ENCODE peak calls at places on chromosomes 6 and 20, in ten cellular contexts. P, W, Z, U, R, K, A, G, J and E are unnamed samples.

GRCh38 chr6:142009647-142010046 is 123.1 kb upstream of the GJE1 start:
- DNase-seq in G (no peak), K (peak; percentile 69), R (no peak), A (peak; percentile 75), U (peak; percentile 84), J (no peak), W (peak; percentile 54), Z (no peak), P (no peak), E (no peak)

GRCh38 chr6:131172237-131172636 is 37.0 kb downstream of the AKAP7 start:
- DNase-seq in P (no peak), G (no peak), U (no peak), R (no peak), K (peak; percentile 38), J (no peak), W (peak; percentile 27), A (no peak), Z (no peak), E (no peak)

GRCh38 chr20:17650301-17650761 is 31.7 kb downstream of the RRBP1 start:
- DNase-seq in G (no peak), W (no peak), P (no peak), A (no peak), U (no peak), J (no peak), K (no peak), Z (peak; percentile 20), R (no peak), E (no peak)

GRCh38 chr6:125913864-125914351 is 42.7 kb upstream of the HINT3 start:
- DNase-seq in Z (no peak), J (no peak), R (no peak), P (no peak), G (no peak), K (peak; percentile 95), A (peak; percentile 90), U (peak; percentile 92), W (peak; percentile 93), E (no peak)

GRCh38 chr6:18162401-18162800 is 7.2 kb downstream of the KDM1B start:
- DNase-seq in Z (no peak), U (no peak), R (no peak), W (no peak), G (no peak), P (no peak), J (no peak), A (no peak), K (no peak), E (no peak)

GRCh38 chr6:159169557-159170332 is 545 bp downstream of the FNDC1 start:
- DNase-seq in W (peak; percentile 47), A (peak; percentile 37), R (peak; percentile 55), Z (no peak), U (no peak), J (peak; percentile 76), P (no peak), G (peak; percentile 52), K (peak; percentile 46), E (no peak)

GRCh38 chr6:4928426-4928825 is 75.4 kb downstream of the RPP40 start:
- DNase-seq in W (peak; percentile 62), K (peak; percentile 71), Z (no peak), G (no peak), R (no peak), P (no peak), A (no peak), J (no peak), U (peak; percentile 42), E (no peak)

GRCh38 chr20:62653373-62653772 is 11.1 kb downstream of the SLCO4A1 start:
- DNase-seq in G (no peak), W (no peak), J (no peak), R (no peak), U (no peak), Z (no peak), A (no peak), K (no peak), P (no peak), E (no peak)

GRCh38 chr20:41645372-41645771 is 27.2 kb upstream of the CHD6 start:
- DNase-seq in U (peak; percentile 6), P (no peak), K (no peak), G (no peak), A (no peak), W (peak; percentile 5), Z (no peak), R (no peak), J (no peak), E (no peak)

GRCh38 chr6:129280719-129281118 is 397.8 kb downstream of the LAMA2 start:
- DNase-seq in K (no peak), P (no peak), G (no peak), W (no peak), Z (no peak), U (no peak), A (no peak), J (no peak), R (peak; percentile 35), E (no peak)

GRCh38 chr20:20338133-20338730 is 29.7 kb upstream of the INSM1 start:
- DNase-seq in P (no peak), K (no peak), R (no peak), W (no peak), U (no peak), A (no peak), G (no peak), Z (no peak), J (no peak), E (no peak)

GRCh38 chr6:54335871-54336270 is 27.6 kb downstream of the TINAG start:
- DNase-seq in R (no peak), G (no peak), K (peak; percentile 97), U (peak; percentile 95), P (no peak), J (peak; percentile 5), A (peak; percentile 93), Z (no peak), W (peak; percentile 97), E (no peak)